ENCODE peak calls at places on chromosome 1, in five cellular contexts. K is A549, W is B cell, B is NCI-H748 treated with DMSO at 0.1 percent for 48 hours, Z is T-helper 2 cell. G is an unnamed sample.

GRCh38 chr1:85330711-85331290 is 54.4 kb upstream of the BCL10 start:
- DNase-seq in K (no peak), W (peak; percentile 39), B (no peak), Z (no peak), G (no peak)

GRCh38 chr1:63874278-63874880 is 100.6 kb downstream of the ROR1 start:
- DNase-seq in K (no peak), W (no peak), B (no peak), Z (no peak), G (no peak)

GRCh38 chr1:23004112-23004511 is 11.5 kb downstream of the TEX46 start:
- DNase-seq in K (no peak), W (no peak), B (no peak), Z (no peak), G (no peak)

GRCh38 chr1:92096317-92096716 is 16.2 kb downstream of the BTBD8 start:
- DNase-seq in K (no peak), W (no peak), B (no peak), Z (no peak), G (no peak)

GRCh38 chr1:180234369-180235076 is 4.5 kb downstream of the LHX4 start:
- DNase-seq in K (no peak), W (peak; percentile 27), B (no peak), Z (no peak), G (no peak)

GRCh38 chr1:54095543-54096286 is 42.3 kb downstream of the TCEANC2 start:
- DNase-seq in K (no peak), W (no peak), B (peak; percentile 15), Z (no peak), G (no peak)

GRCh38 chr1:41653574-41653973 is 169.1 kb upstream of the EDN2 start:
- DNase-seq in K (no peak), W (no peak), B (no peak), Z (no peak), G (no peak)

GRCh38 chr1:204975021-204975420 is 68.0 kb upstream of the CNTN2 start:
- DNase-seq in K (no peak), W (no peak), B (no peak), Z (no peak), G (no peak)

GRCh38 chr1:10161121-10161520 is 49.2 kb upstream of the KIF1B start:
- DNase-seq in K (no peak), W (no peak), B (no peak), Z (no peak), G (no peak)

GRCh38 chr1:88098881-88099280 is 585.2 kb upstream of the PKN2 start:
- DNase-seq in K (no peak), W (no peak), B (no peak), Z (no peak), G (no peak)

GRCh38 chr1:151948506-151948905 is 39.2 kb upstream of the THEM4 start:
- DNase-seq in K (no peak), W (no peak), B (no peak), Z (no peak), G (no peak)

GRCh38 chr1:94769551-94769950 is 50.6 kb upstream of the SLC44A3 start:
- DNase-seq in K (no peak), W (no peak), B (no peak), Z (no peak), G (no peak)

GRCh38 chr1:109997204-109997866 is 12.8 kb downstream of the AHCYL1 start:
- DNase-seq in K (no peak), W (no peak), B (no peak), Z (no peak), G (no peak)

GRCh38 chr1:168613689-168614655 is 37.6 kb downstream of the XCL1 start:
- DNase-seq in K (no peak), W (no peak), B (no peak), Z (no peak), G (peak; percentile 68)

GRCh38 chr1:55443175-55443933 is 228.2 kb upstream of the USP24 start:
- DNase-seq in K (peak; percentile 33), W (no peak), B (no peak), Z (no peak), G (peak; percentile 90)

GRCh38 chr1:38787041-38787440 is 72.5 kb downstream of the RRAGC start:
- DNase-seq in K (no peak), W (no peak), B (no peak), Z (no peak), G (no peak)

GRCh38 chr1:108758782-108759181 is 12.3 kb downstream of the STXBP3 start:
- DNase-seq in K (no peak), W (no peak), B (no peak), Z (no peak), G (no peak)

GRCh38 chr1:151002611-151003010 is 4.1 kb downstream of the MINDY1 start:
- DNase-seq in K (no peak), W (no peak), B (no peak), Z (no peak), G (no peak)

GRCh38 chr1:201466492-201466891 is 2.5 kb downstream of the PHLDA3 start:
- DNase-seq in K (no peak), W (no peak), B (no peak), Z (no peak), G (no peak)

GRCh38 chr1:90616395-90616794 is 100.7 kb downstream of the BARHL2 start:
- DNase-seq in K (no peak), W (no peak), B (peak; percentile 22), Z (no peak), G (no peak)

GRCh38 chr1:11059166-11059989 is 440 bp downstream of the SRM start:
- DNase-seq in K (no peak), W (no peak), B (no peak), Z (no peak), G (peak; percentile 62)

GRCh38 chr1:181630838-181631237 is 147.5 kb downstream of the CACNA1E start:
- DNase-seq in K (no peak), W (no peak), B (no peak), Z (no peak), G (no peak)

GRCh38 chr1:37717631-37718030 is 25.3 kb downstream of the CDCA8 start:
- DNase-seq in K (no peak), W (no peak), B (no peak), Z (no peak), G (no peak)